ENCODE peak calls at places on chromosomes 12 and 14, in seven cellular contexts. D is esophagus squamous epithelium; Y is body of pancreas; M is PC-3; E is CD4-positive, CD25-positive, alpha-beta regulatory T cell; L is WERI-Rb-1; S is CD8-positive, alpha-beta T cell. B is an unnamed sample.
A peak's percentile ranks its signal among the peaks of the same experiment; 100 is the strongest.

GRCh38 chr14:94675036-94675435 is 62.8 kb downstream of the SERPINA3 start:
- DNase-seq in Y (no peak), M (no peak), L (no peak), S (no peak), E (no peak), D (no peak), B (no peak)

GRCh38 chr12:58575281-58575680 is 345.0 kb downstream of the LRIG3 start:
- DNase-seq in E (no peak), M (peak; percentile 34), L (no peak), S (no peak), D (no peak), Y (peak; percentile 23), B (no peak)

GRCh38 chr12:2046959-2047358 is 5.8 kb upstream of the CACNA1C start:
- DNase-seq in S (no peak), L (no peak), D (no peak), E (no peak), M (no peak), Y (no peak), B (no peak)

GRCh38 chr12:3761116-3761770 is 8.3 kb upstream of the CRACR2A start:
- DNase-seq in E (no peak), D (no peak), S (no peak), Y (no peak), L (peak; percentile 54), M (no peak), B (no peak)

GRCh38 chr14:71789005-71789404 is 143.2 kb upstream of the RGS6 start:
- DNase-seq in S (no peak), Y (no peak), E (no peak), D (no peak), L (no peak), M (no peak), B (no peak)

GRCh38 chr12:68113644-68114043 is 45.9 kb downstream of the IFNG start:
- DNase-seq in L (peak; percentile 46), D (no peak), Y (no peak), E (no peak), M (peak; percentile 14), S (peak; percentile 38), B (no peak)

GRCh38 chr14:99058542-99058941 is 213.5 kb downstream of the BCL11B start:
- DNase-seq in S (no peak), Y (no peak), E (no peak), D (no peak), M (no peak), L (no peak), B (no peak)

GRCh38 chr12:21607701-21608100 is 3.1 kb upstream of the GYS2 start:
- DNase-seq in M (peak; percentile 25), L (no peak), S (no peak), E (no peak), D (no peak), Y (no peak), B (no peak)

GRCh38 chr12:110304061-110304551 is 23.1 kb downstream of the ATP2A2 start:
- DNase-seq in L (no peak), Y (no peak), S (no peak), M (peak; percentile 93), E (no peak), D (no peak), B (no peak)

GRCh38 chr12:112261559-112261958 is 120.7 kb downstream of the HECTD4 start:
- DNase-seq in D (no peak), E (no peak), M (peak; percentile 52), Y (no peak), S (no peak), L (peak; percentile 17), B (no peak)

GRCh38 chr12:38175538-38175937 is 141.0 kb upstream of the ALG10B start:
- DNase-seq in L (no peak), M (peak; percentile 73), E (no peak), Y (no peak), S (no peak), D (no peak), B (no peak)
- H3K9me3 ChIP-seq in L (no peaks in the 10 kb centered on the region), M (no peaks in the 10 kb centered on the region), E (no peaks in the 10 kb centered on the region), Y (no peaks in the 10 kb centered on the region), S (no peaks in the 10 kb centered on the region), D (no peaks in the 10 kb centered on the region), B (no peaks in the 10 kb centered on the region)

GRCh38 chr14:30118992-30119640 is 191.5 kb upstream of the PRKD1 start:
- DNase-seq in S (no peak), L (no peak), M (no peak), Y (no peak), D (no peak), E (no peak), B (no peak)
- H3K9me3 ChIP-seq in S (no peaks in the 10 kb centered on the region), L (no peaks in the 10 kb centered on the region), M (no peaks in the 10 kb centered on the region), Y (no peaks in the 10 kb centered on the region), D (no peaks in the 10 kb centered on the region), E (no peaks in the 10 kb centered on the region), B (no peaks in the 10 kb centered on the region)

DNA sequence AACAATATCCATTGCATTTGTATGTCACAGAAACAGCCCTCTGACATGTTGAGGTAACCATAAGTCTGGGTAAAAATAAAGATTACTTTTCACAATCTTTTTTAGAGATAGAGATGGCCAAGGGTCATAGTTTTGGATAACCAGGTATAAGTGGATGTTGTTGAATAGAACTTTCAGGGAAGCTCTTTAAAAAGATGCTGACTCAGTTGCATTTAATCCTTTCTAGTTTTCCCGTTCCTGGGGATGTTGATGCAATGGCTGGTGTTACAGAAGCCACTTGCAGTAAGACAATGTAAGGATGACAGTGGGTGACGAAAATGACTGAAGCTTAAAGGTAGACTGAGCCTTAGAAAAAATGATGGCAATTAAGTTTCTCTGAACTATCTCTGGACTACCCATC is 1473.7 kb downstream of the AACS start:
- DNase-seq in M (no peak), D (no peak), L (no peak), S (no peak), Y (no peak), E (no peak), B (no peak)
- H3K9me3 ChIP-seq in M (no peaks in the 10 kb centered on the region), D (no peaks in the 10 kb centered on the region), L (no peaks in the 10 kb centered on the region), S (no peaks in the 10 kb centered on the region), Y (no peaks in the 10 kb centered on the region), E (no peaks in the 10 kb centered on the region), B (no peaks in the 10 kb centered on the region)

GRCh38 chr12:56864318-56864717 is 69.9 kb downstream of the SDR9C7 start:
- DNase-seq in L (no peak), E (no peak), M (no peak), Y (no peak), D (no peak), S (no peak), B (no peak)

GRCh38 chr12:56867216-56867615 is 67.0 kb downstream of the SDR9C7 start:
- DNase-seq in Y (no peak), S (no peak), D (no peak), M (peak; percentile 3), E (no peak), L (no peak), B (no peak)

GRCh38 chr12:56862264-56862663 is 71.9 kb downstream of the SDR9C7 start:
- DNase-seq in L (no peak), M (no peak), D (no peak), S (no peak), E (no peak), Y (no peak), B (no peak)

GRCh38 chr12:56863789-56864188 is 70.4 kb downstream of the SDR9C7 start:
- DNase-seq in M (no peak), E (no peak), S (no peak), D (no peak), Y (no peak), L (no peak), B (no peak)

DNA sequence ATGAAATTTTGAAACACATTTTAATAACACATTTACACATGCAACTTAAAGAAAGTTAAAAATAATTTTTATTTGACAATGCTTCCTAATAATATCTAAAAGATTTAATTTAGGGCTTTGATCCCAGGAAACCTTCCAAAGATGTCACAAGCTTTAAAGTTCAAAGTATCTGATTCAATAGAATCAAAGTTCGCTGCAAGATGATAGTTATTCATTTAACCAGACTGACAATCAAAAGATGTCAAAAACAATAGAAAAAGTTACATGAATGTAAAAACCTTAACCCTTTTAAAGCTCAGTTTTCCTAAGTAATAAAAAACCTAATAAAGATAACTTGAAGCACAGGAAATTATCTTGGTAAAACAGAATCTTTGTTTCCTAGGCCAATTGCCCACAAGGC is 67.7 kb downstream of the SDR9C7 start:
- DNase-seq in E (no peak), D (no peak), M (no peak), Y (no peak), S (no peak), L (no peak), B (no peak)
- H3K9me3 ChIP-seq in E (peaks cover 31% of the 10 kb centered on the region), D (no peaks in the 10 kb centered on the region), M (peaks cover 48% of the 10 kb centered on the region), Y (peaks cover 29% of the 10 kb centered on the region), S (peaks cover 11% of the 10 kb centered on the region), L (peaks cover 33% of the 10 kb centered on the region), B (no peaks in the 10 kb centered on the region)